ENCODE peak calls at places on chromosome 19, in nine cellular contexts. K is cardiac fibroblast, J is GOT3, X is stomach, G is osteoblast, S is ecto neural progenitor cell, I is ELF-1, Q is NCI-H1105 treated with DMSO at 0.1 percent for 48 hours, B is NCI-H748 treated with DMSO at 0.1 percent for 48 hours. F is an unnamed sample.

GRCh38 chr19:5952193-5953033 is 25.5 kb downstream of the RANBP3 start:
- DNase-seq in S (no peak), X (no peak), B (no peak), Q (peak), I (no peak), G (peak), J (no peak), K (no peak), F (no peak)

GRCh38 chr19:19588546-19588945 is 29.9 kb downstream of the PBX4 start:
- DNase-seq in G (peak), J (no peak), I (no peak), S (no peak), B (no peak), Q (no peak), K (peak), X (no peak), F (no peak)

GRCh38 chr19:1401138-1401888 is at the start of gene GAMT:
- DNase-seq in X (no peak), Q (peak), J (no peak), I (no peak), G (peak), K (no peak), B (no peak), S (peak), F (peak)

GRCh38 chr19:3062165-3063105 is at the start of gene TLE5:
- DNase-seq in K (peak), B (peak), J (no peak), X (peak), S (peak), Q (peak), I (no peak), G (peak), F (peak)

GRCh38 chr19:1213391-1214286 is 8.1 kb downstream of the STK11 start:
- DNase-seq in J (no peak), S (no peak), X (peak), I (peak), B (no peak), G (peak), K (peak), Q (no peak), F (peak)

GRCh38 chr19:10936661-10937084 is 8.1 kb downstream of the TIMM29 start:
- DNase-seq in Q (peak), K (peak), S (peak), G (peak), B (peak), J (no peak), X (peak), I (peak), F (peak)

GRCh38 chr19:4606921-4607678 is 32.2 kb upstream of the TNFAIP8L1 start:
- DNase-seq in I (peak), G (peak), Q (peak), K (no peak), S (peak), X (no peak), B (peak), J (no peak), F (peak)

GRCh38 chr19:40147693-40148347 is 43.4 kb upstream of the MAP3K10 start:
- DNase-seq in K (peak), B (no peak), Q (no peak), X (no peak), S (no peak), I (no peak), G (peak), J (no peak), F (no peak)

GRCh38 chr19:13117772-13118423 is at the start of gene NACC1:
- DNase-seq in G (peak), B (peak), K (peak), I (peak), S (peak), Q (peak), X (peak), J (peak), F (peak)

GRCh38 chr19:5480427-5480836 is 25.2 kb downstream of the ZNRF4 start:
- DNase-seq in I (peak), B (peak), K (peak), J (no peak), G (peak), X (peak), S (no peak), Q (no peak), F (peak)

GRCh38 chr19:13102666-13103584 is at the start of gene LYL1:
- DNase-seq in J (no peak), Q (no peak), K (no peak), S (peak), X (peak), B (no peak), I (peak), G (peak), F (peak)

F was measured in nephron progenitor cell.